ENCODE peak calls at places on chromosomes 11 and 22, in nine cellular contexts. J, H, I, V, B, Z, N, G and M are unnamed samples.
A peak's percentile ranks its signal among the peaks of the same experiment; 100 is the strongest.

GRCh38 chr11:74871037-74871436 is 77.9 kb downstream of the XRRA1 start:
- DNase-seq in J (no peak), H (no peak), I (no peak), V (no peak), B (no peak), Z (no peak), N (no peak), G (no peak), M (no peak)

GRCh38 chr11:118088531-118088930 is 1.8 kb upstream of the SMIM35 start:
- DNase-seq in J (no peak), H (peak; percentile 51), I (no peak), V (peak; percentile 76), B (no peak), Z (no peak), N (no peak), G (peak; percentile 37), M (no peak)

GRCh38 chr22:36377022-36377631 is 10.6 kb downstream of the MYH9 start:
- DNase-seq in J (no peak), H (no peak), I (no peak), V (no peak), B (no peak), Z (peak; percentile 82), N (no peak), G (no peak), M (peak; percentile 84)

GRCh38 chr11:110000045-110000502 is 93.1 kb upstream of the ZC3H12C start:
- DNase-seq in J (peak; percentile 56), H (no peak), I (no peak), V (no peak), B (no peak), Z (no peak), N (no peak), G (no peak), M (no peak)

GRCh38 chr22:21726650-21727049 is 8.9 kb downstream of the YPEL1 start:
- DNase-seq in J (no peak), H (peak; percentile 82), I (no peak), V (no peak), B (peak; percentile 39), Z (no peak), N (no peak), G (no peak), M (no peak)

GRCh38 chr11:67391304-67392181 is at the start of gene RAD9A:
- DNase-seq in J (peak; percentile 83), H (peak; percentile 95), I (peak; percentile 94), V (peak; percentile 97), B (peak; percentile 92), Z (peak; percentile 89), N (peak; percentile 82), G (peak; percentile 94), M (peak; percentile 87)

GRCh38 chr11:107780775-107781174 is 68.9 kb upstream of the SLN start:
- DNase-seq in J (no peak), H (no peak), I (no peak), V (no peak), B (no peak), Z (no peak), N (no peak), G (no peak), M (no peak)

GRCh38 chr11:114243461-114244372 is 52.5 kb upstream of the NNMT start:
- DNase-seq in J (no peak), H (no peak), I (peak; percentile 26), V (no peak), B (no peak), Z (no peak), N (no peak), G (no peak), M (no peak)

GRCh38 chr11:27209562-27210005 is 153.4 kb downstream of the CCDC34 start:
- DNase-seq in J (no peak), H (peak; percentile 60), I (peak; percentile 58), V (peak; percentile 24), B (no peak), Z (no peak), N (no peak), G (peak; percentile 81), M (no peak)

GRCh38 chr11:105179542-105180278 is 40.1 kb upstream of the CARD18 start:
- DNase-seq in J (no peak), H (no peak), I (peak; percentile 17), V (no peak), B (no peak), Z (no peak), N (no peak), G (no peak), M (no peak)

GRCh38 chr11:101862410-101863233 is 52.2 kb upstream of the CEP126 start:
- DNase-seq in J (peak; percentile 40), H (peak; percentile 13), I (no peak), V (peak; percentile 20), B (no peak), Z (no peak), N (no peak), G (peak; percentile 37), M (no peak)

GRCh38 chr11:93005239-93005638 is 35.8 kb downstream of the MTNR1B start:
- DNase-seq in J (no peak), H (peak; percentile 8), I (peak; percentile 27), V (no peak), B (no peak), Z (no peak), N (no peak), G (no peak), M (no peak)

GRCh38 chr11:70531281-70532065 is 133.1 kb downstream of the CTTN start:
- DNase-seq in J (no peak), H (no peak), I (no peak), V (no peak), B (no peak), Z (no peak), N (no peak), G (no peak), M (no peak)

GRCh38 chr22:50622723-50623327 is 5.1 kb downstream of the ARSA start:
- DNase-seq in J (no peak), H (peak; percentile 53), I (no peak), V (peak; percentile 91), B (no peak), Z (no peak), N (no peak), G (peak; percentile 83), M (no peak)

GRCh38 chr22:22818861-22819855 is 68.5 kb upstream of the IGLL5 start:
- DNase-seq in J (no peak), H (no peak), I (no peak), V (no peak), B (no peak), Z (peak; percentile 59), N (no peak), G (no peak), M (peak; percentile 57)

GRCh38 chr11:62075438-62075837 is 48.4 kb upstream of the INCENP start:
- DNase-seq in J (no peak), H (peak; percentile 71), I (no peak), V (no peak), B (no peak), Z (no peak), N (no peak), G (no peak), M (no peak)

GRCh38 chr11:19819148-19819547 is 106.5 kb downstream of the NAV2 start:
- DNase-seq in J (no peak), H (no peak), I (peak; percentile 93), V (no peak), B (no peak), Z (no peak), N (no peak), G (no peak), M (no peak)

GRCh38 chr22:45318558-45319318 is 9.0 kb downstream of the FAM118A start:
- DNase-seq in J (peak; percentile 57), H (no peak), I (no peak), V (no peak), B (no peak), Z (peak; percentile 74), N (no peak), G (no peak), M (peak; percentile 87)

GRCh38 chr11:23730307-23730998 is 766.4 kb upstream of the LUZP2 start:
- DNase-seq in J (no peak), H (peak; percentile 10), I (no peak), V (no peak), B (no peak), Z (no peak), N (no peak), G (no peak), M (no peak)

GRCh38 chr22:41003976-41004375 is 52.8 kb downstream of the RBX1 start:
- DNase-seq in J (no peak), H (no peak), I (no peak), V (no peak), B (no peak), Z (no peak), N (no peak), G (no peak), M (no peak)

GRCh38 chr11:9760180-9760550 is 96.3 kb downstream of the SWAP70 start:
- DNase-seq in J (peak; percentile 38), H (no peak), I (no peak), V (peak; percentile 72), B (no peak), Z (no peak), N (no peak), G (no peak), M (no peak)

GRCh38 chr11:46363031-46363407 is 15.8 kb downstream of the DGKZ start:
- DNase-seq in J (no peak), H (no peak), I (no peak), V (no peak), B (no peak), Z (no peak), N (no peak), G (peak; percentile 83), M (no peak)